ENCODE peak calls at places on chromosomes 5 and 9, in four cellular contexts. G is IMR-90, M is colonic mucosa, X is suprapubic skin. Y is an unnamed sample.

GRCh38 chr5:30099634-30100033 is 1093.9 kb upstream of the CDH6 start:
- DNase-seq in M (no peak), X (no peak), G (no peak), Y (no peak)

GRCh38 chr9:77512876-77513275 is 135.2 kb downstream of the GNA14 start:
- DNase-seq in G (no peak), X (no peak), M (no peak), Y (no peak)

GRCh38 chr5:125044491-125045282 is 298.2 kb upstream of the ZNF608 start:
- DNase-seq in X (no peak), G (no peak), M (no peak), Y (no peak)

GRCh38 chr5:2017540-2018389 is 135.0 kb upstream of the IRX4 start:
- DNase-seq in X (no peak), M (no peak), G (peak; percentile 10), Y (no peak)

GRCh38 chr9:131690462-131690861 is 49.4 kb downstream of the RAPGEF1 start:
- DNase-seq in M (no peak), X (no peak), G (no peak), Y (no peak)

GRCh38 chr9:93126825-93127368 is 7.2 kb downstream of the NINJ1 start:
- DNase-seq in G (no peak), X (peak; percentile 77), M (no peak), Y (no peak)

GRCh38 chr9:108643756-108644510 is 211.9 kb downstream of the ACTL7B start:
- DNase-seq in G (no peak), M (no peak), X (no peak), Y (no peak)

GRCh38 chr5:40521925-40522324 is 157.8 kb upstream of the PTGER4 start:
- DNase-seq in X (no peak), G (no peak), M (no peak), Y (no peak)

GRCh38 chr9:21684831-21685362 is 117.5 kb upstream of the MTAP start:
- DNase-seq in G (peak; percentile 87), M (no peak), X (no peak), Y (no peak)

GRCh38 chr5:138463335-138464017 is 1.8 kb upstream of the EGR1 start:
- DNase-seq in X (no peak), M (no peak), G (no peak), Y (no peak)

GRCh38 chr9:117088786-117089185 is 326.1 kb downstream of the ASTN2 start:
- DNase-seq in M (no peak), X (no peak), G (no peak), Y (no peak)

GRCh38 chr9:135565141-135565628 is 3.6 kb downstream of the PAEP start:
- DNase-seq in G (no peak), X (no peak), M (no peak), Y (no peak)

GRCh38 chr5:61924251-61924650 is 381.8 kb upstream of the KIF2A start:
- DNase-seq in M (no peak), G (no peak), X (no peak), Y (no peak)

GRCh38 chr9:134189167-134189474 is 24.8 kb upstream of the RNU6ATAC start:
- DNase-seq in G (no peak), X (no peak), M (no peak), Y (no peak)

GRCh38 chr5:69079556-69079955 is 14.3 kb upstream of the SLC30A5 start:
- DNase-seq in X (no peak), G (no peak), M (no peak), Y (no peak)

GRCh38 chr5:132022737-132023136 is 11.3 kb upstream of the ACSL6 start:
- DNase-seq in X (no peak), M (no peak), G (no peak), Y (no peak)

GRCh38 chr5:88786217-88786560 is 96.8 kb downstream of the MEF2C start:
- DNase-seq in M (no peak), G (no peak), X (no peak), Y (no peak)

GRCh38 chr9:137984005-137984404 is 106.4 kb downstream of the CACNA1B start:
- DNase-seq in M (no peak), G (no peak), X (no peak), Y (no peak)

GRCh38 chr9:77521091-77521490 is 127.0 kb downstream of the GNA14 start:
- DNase-seq in G (no peak), X (no peak), M (no peak), Y (no peak)

GRCh38 chr9:100602302-100602930 is 24.5 kb downstream of the CAVIN4 start:
- DNase-seq in G (peak; percentile 54), X (no peak), M (peak; percentile 51), Y (no peak)

GRCh38 chr5:133690746-133691145 is 78.4 kb upstream of the FSTL4 start:
- DNase-seq in G (no peak), X (no peak), M (no peak), Y (no peak)

GRCh38 chr5:33997331-33997983 is 10.4 kb downstream of the AMACR start:
- DNase-seq in X (peak; percentile 81), G (peak; percentile 88), M (peak; percentile 55), Y (no peak)

GRCh38 chr5:50726475-50727148 is 60.2 kb downstream of the PARP8 start:
- DNase-seq in X (no peak), G (no peak), M (no peak), Y (no peak)

GRCh38 chr5:140821375-140822280 is at the start of gene PCDHA5:
- DNase-seq in G (no peak), X (no peak), M (no peak), Y (peak; percentile 28)

GRCh38 chr5:137563646-137564474 is 64.7 kb upstream of the SPOCK1 start:
- DNase-seq in X (no peak), G (peak; percentile 41), M (no peak), Y (no peak)

GRCh38 chr9:5269249-5269715 is 35.2 kb downstream of the RLN2 start:
- DNase-seq in M (no peak), X (no peak), G (peak; percentile 54), Y (no peak)

GRCh38 chr5:38796000-38796738 is 49.6 kb upstream of the OSMR start:
- DNase-seq in X (peak; percentile 71), G (peak; percentile 69), M (no peak), Y (no peak)

GRCh38 chr5:133123297-133123696 is 71.5 kb downstream of the HSPA4 start:
- DNase-seq in M (no peak), X (no peak), G (no peak), Y (no peak)

GRCh38 chr5:75355236-75355635 is 18.2 kb downstream of the HMGCR start:
- DNase-seq in X (no peak), M (no peak), G (peak; percentile 35), Y (no peak)

GRCh38 chr5:94632024-94632423 is 13.6 kb downstream of the SLF1 start:
- DNase-seq in G (no peak), M (no peak), X (no peak), Y (no peak)

GRCh38 chr5:155759252-155759651 is 567.7 kb upstream of the SGCD start:
- DNase-seq in X (no peak), G (no peak), M (no peak), Y (no peak)

GRCh38 chr9:35501941-35502340 is 12.0 kb downstream of the RUSC2 start:
- DNase-seq in G (no peak), X (no peak), M (no peak), Y (no peak)

GRCh38 chr9:83955985-83956287 is 24.1 kb downstream of the HNRNPK start:
- DNase-seq in M (no peak), G (no peak), X (no peak), Y (peak; percentile 14)

GRCh38 chr5:58450811-58451629 is 8.9 kb downstream of the PLK2 start:
- DNase-seq in X (no peak), G (peak; percentile 26), M (no peak), Y (no peak)

GRCh38 chr5:172641359-172642045 is 439 bp downstream of the NEURL1B start:
- DNase-seq in M (no peak), X (no peak), G (no peak), Y (no peak)

GRCh38 chr5:88792144-88792840 is 90.7 kb downstream of the MEF2C start:
- DNase-seq in M (no peak), G (peak; percentile 69), X (no peak), Y (no peak)

GRCh38 chr5:17898766-17899165 is 264.5 kb downstream of the TAF11L14 start:
- DNase-seq in M (no peak), G (no peak), X (no peak), Y (no peak)

DNA sequence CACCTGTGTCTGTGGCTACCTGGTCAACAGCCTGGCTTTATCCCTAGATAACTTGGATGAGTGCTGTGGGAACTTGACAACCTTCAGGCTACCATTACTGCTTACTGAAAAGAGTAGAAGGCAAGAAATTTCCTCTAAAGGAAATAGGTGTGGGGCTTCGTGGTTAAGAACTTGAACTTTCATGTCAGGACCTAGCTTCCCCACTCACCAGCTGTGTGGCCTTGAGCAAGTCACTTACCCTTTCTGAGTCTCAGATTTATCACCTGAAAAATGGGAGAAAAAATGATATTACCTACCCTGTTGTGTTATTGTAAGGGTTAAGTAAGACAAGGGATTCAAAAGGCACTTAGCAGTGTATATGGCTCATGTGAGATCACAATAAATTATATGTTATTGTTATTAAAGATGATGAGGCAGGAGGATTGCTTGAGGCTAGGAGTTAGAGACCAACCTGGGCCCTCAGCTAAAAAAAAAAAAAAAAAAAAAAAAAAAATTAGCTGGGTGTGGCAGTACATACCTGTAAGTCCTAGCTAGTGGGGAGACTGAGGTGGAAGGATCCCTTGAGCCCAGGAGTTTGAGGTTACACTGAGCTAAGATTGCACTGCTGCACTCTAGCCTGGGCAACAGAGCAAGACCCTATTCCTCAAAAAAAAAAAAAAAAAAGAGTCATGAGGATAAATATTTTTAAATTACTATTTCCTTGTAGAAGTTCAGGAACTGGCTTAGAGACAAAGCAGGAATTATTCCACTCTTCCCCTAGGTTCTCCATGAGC is 97.0 kb upstream of the SPRY4 start:
- DNase-seq in X (no peak), M (no peak), G (no peak), Y (no peak)
- H3K4me1 ChIP-seq in X (peaks cover 8% of the 10 kb centered on the region), M (no peaks in the 10 kb centered on the region), G (peaks cover 10% of the 10 kb centered on the region), Y (peaks cover 15% of the 10 kb centered on the region)

GRCh38 chr5:483011-483410 is 40.0 kb downstream of the EXOC3 start:
- DNase-seq in G (no peak), M (no peak), X (no peak), Y (no peak)
- H3K27me3 ChIP-seq in G (peaks cover 3% of the 10 kb centered on the region), M (peaks cover 29% of the 10 kb centered on the region), X (peaks cover 73% of the 10 kb centered on the region), Y (no peaks in the 10 kb centered on the region)

GRCh38 chr9:133104718-133105460 is 16.2 kb downstream of the RALGDS start:
- DNase-seq in G (no peak), X (peak; percentile 56), M (no peak), Y (no peak)

GRCh38 chr9:133102190-133103021 is 18.6 kb downstream of the RALGDS start:
- DNase-seq in M (no peak), G (no peak), X (peak; percentile 60), Y (no peak)

GRCh38 chr9:133103183-133103986 is 17.7 kb downstream of the RALGDS start:
- DNase-seq in X (peak; percentile 80), M (peak; percentile 79), G (peak; percentile 19), Y (peak; percentile 49)

GRCh38 chr9:133105461-133105770 is 15.6 kb downstream of the RALGDS start:
- DNase-seq in G (no peak), M (no peak), X (no peak), Y (no peak)

DNA sequence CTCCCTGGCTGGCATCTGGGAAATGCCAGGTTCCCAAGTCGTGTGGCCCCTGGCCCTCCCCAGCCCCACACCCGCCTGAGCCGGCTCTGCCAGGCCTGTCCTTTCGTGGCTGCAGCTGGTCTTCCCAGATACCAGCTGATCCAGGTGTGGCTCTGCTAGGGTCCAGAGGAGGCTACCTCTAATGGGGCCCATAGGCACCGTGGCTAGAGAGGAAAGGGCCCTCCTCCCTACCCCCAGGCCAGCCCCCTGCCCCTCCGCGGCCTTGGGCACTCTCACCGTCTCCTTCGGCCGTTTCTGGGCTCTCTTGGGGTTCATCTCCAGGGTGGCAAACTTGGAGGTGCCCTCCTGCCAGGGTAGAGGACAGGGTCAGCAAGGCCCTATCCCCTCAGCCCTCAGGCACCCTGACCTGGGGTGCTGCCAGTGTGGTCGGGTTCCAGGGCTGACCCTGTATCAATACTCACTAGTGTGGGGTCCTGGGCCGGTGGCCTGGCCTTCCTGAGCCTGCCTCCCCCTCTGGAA is 17.0 kb downstream of the RALGDS start:
- DNase-seq in G (no peak), X (peak; percentile 64), M (no peak), Y (no peak)
- H3K27ac ChIP-seq in G (no peak overlapping the region), X (peak overlapping the region; percentile 11), M (no peak overlapping the region), Y (no peak overlapping the region)

GRCh38 chr9:136829412-136829811 is 12.9 kb upstream of the AJM1 start:
- DNase-seq in M (no peak), X (no peak), G (no peak), Y (no peak)
- H3K4me1 ChIP-seq in M (no peaks in the 10 kb centered on the region), X (no peaks in the 10 kb centered on the region), G (no peaks in the 10 kb centered on the region), Y (no peaks in the 10 kb centered on the region)